ENCODE peak calls at places on chromosomes 13 and 19, in ten cellular contexts. N, I, Z, V, H, B, D, A, Y and X are unnamed samples.

GRCh38 chr19:42216653-42217521 is 590 bp downstream of the DEDD2 start:
- DNase-seq in Z (peak; percentile 52), I (peak; percentile 50), N (peak; percentile 44), A (peak; percentile 46), V (peak; percentile 42), H (no peak), D (peak; percentile 22), B (no peak), Y (no peak), X (peak; percentile 31)

GRCh38 chr19:2532252-2533071 is 56.5 kb downstream of the GADD45B start:
- DNase-seq in A (no peak), D (no peak), I (no peak), V (no peak), H (peak; percentile 75), Z (no peak), B (no peak), Y (no peak), N (peak; percentile 93), X (no peak)

GRCh38 chr19:4456843-4457653 is 546 bp downstream of the UBXN6 start:
- DNase-seq in N (peak; percentile 64), D (no peak), V (peak; percentile 46), Y (no peak), H (no peak), B (no peak), A (peak; percentile 79), I (peak; percentile 13), Z (peak; percentile 70), X (peak; percentile 17)

GRCh38 chr19:1856698-1857603 is 6.4 kb downstream of the KLF16 start:
- DNase-seq in B (no peak), Y (no peak), H (peak; percentile 63), I (no peak), V (peak; percentile 72), D (peak; percentile 51), Z (peak; percentile 87), N (peak; percentile 89), A (peak; percentile 71), X (no peak)

GRCh38 chr19:36081385-36081784 is 26.7 kb downstream of the WDR62 start:
- DNase-seq in V (no peak), I (no peak), N (no peak), Y (no peak), H (no peak), A (no peak), Z (no peak), B (no peak), D (no peak), X (no peak)

GRCh38 chr19:3310280-3310679 is 56.1 kb upstream of the NFIC start:
- DNase-seq in N (no peak), A (no peak), Y (no peak), V (no peak), B (no peak), H (no peak), I (no peak), Z (no peak), D (no peak), X (no peak)

GRCh38 chr19:34482380-34483250 is 1.1 kb downstream of the WTIP start:
- DNase-seq in Y (no peak), D (no peak), B (no peak), H (no peak), Z (no peak), V (no peak), I (no peak), N (peak; percentile 46), A (peak; percentile 20), X (no peak)

GRCh38 chr13:71880753-71881541 is 13.9 kb upstream of the DACH1 start:
- DNase-seq in I (no peak), H (peak; percentile 59), A (no peak), B (peak; percentile 61), V (no peak), N (no peak), Y (no peak), Z (no peak), D (no peak), X (no peak)

GRCh38 chr19:41547569-41547968 is 28.4 kb upstream of the CEACAM21 start:
- DNase-seq in D (no peak), Z (no peak), H (no peak), A (no peak), N (no peak), B (no peak), I (no peak), V (no peak), Y (no peak), X (no peak)

GRCh38 chr19:9848761-9849160 is 13.6 kb downstream of the PIN1 start:
- DNase-seq in B (no peak), V (no peak), D (no peak), H (no peak), A (peak; percentile 92), N (no peak), Z (no peak), Y (no peak), I (no peak), X (no peak)

GRCh38 chr19:815079-815774 is 6.5 kb downstream of the PLPPR3 start:
- DNase-seq in N (no peak), Y (no peak), H (no peak), Z (peak; percentile 19), B (no peak), V (no peak), A (no peak), I (no peak), D (no peak), X (no peak)

GRCh38 chr19:42419309-42419708 is 7.9 kb downstream of the LIPE start:
- DNase-seq in I (no peak), Z (peak; percentile 54), Y (no peak), V (no peak), A (no peak), N (no peak), D (no peak), B (no peak), H (no peak), X (no peak)